ENCODE peak calls at places on chromosomes 12 and 14, in four cellular contexts. K is A549; A is stimulated activated CD4-positive, alpha-beta T cell treated with anti-CD3 and anti-CD28 coated beads, Interleukin-1b, Interleukin-23, amount 100 ng/mL, for 1 hour; R is HuH-7. V is an unnamed sample.
A peak's percentile ranks its signal among the peaks of the same experiment; 100 is the strongest.

GRCh38 chr12:90428474-90428873 is 526.5 kb downstream of the CCER1 start:
- DNase-seq in K (no peak), A (no peak), R (no peak), V (no peak)

GRCh38 chr12:109331546-109331945 is 16.2 kb upstream of the MYO1H start:
- DNase-seq in K (no peak), A (no peak), R (no peak), V (no peak)

GRCh38 chr14:76391981-76392690 is 16.2 kb downstream of the ESRRB start:
- DNase-seq in K (no peak), A (no peak), R (no peak), V (no peak)

GRCh38 chr14:28709571-28710305 is 56.8 kb upstream of the FOXG1 start:
- DNase-seq in K (no peak), A (no peak), R (no peak), V (no peak)

GRCh38 chr12:25792031-25792430 is 166.5 kb upstream of the RASSF8 start:
- DNase-seq in K (no peak), A (no peak), R (no peak), V (no peak)

GRCh38 chr12:104063712-104064030 is 660 bp upstream of the HCFC2 start:
- DNase-seq in K (no peak), A (no peak), R (peak; percentile 18), V (no peak)

GRCh38 chr12:6542209-6543009 is 8.1 kb downstream of the GAPDH start:
- DNase-seq in K (no peak), A (no peak), R (peak; percentile 82), V (peak; percentile 37)

GRCh38 chr14:55191881-55192616 is 664 bp upstream of the DLGAP5 start:
- DNase-seq in K (no peak), A (no peak), R (no peak), V (no peak)

GRCh38 chr12:109919466-109919865 is 19.4 kb downstream of the TCHP start:
- DNase-seq in K (no peak), A (no peak), R (no peak), V (no peak)

GRCh38 chr14:50040401-50040775 is 76.0 kb downstream of the VCPKMT start:
- DNase-seq in K (peak; percentile 64), A (no peak), R (no peak), V (peak; percentile 31)

GRCh38 chr12:65999564-66000280 is 130.8 kb downstream of the LLPH start:
- DNase-seq in K (no peak), A (no peak), R (no peak), V (no peak)

GRCh38 chr12:47223848-47224213 is 144.1 kb upstream of the AMIGO2 start:
- DNase-seq in K (no peak), A (no peak), R (no peak), V (peak; percentile 32)

GRCh38 chr12:110252716-110253115 is 28.3 kb upstream of the ATP2A2 start:
- DNase-seq in K (no peak), A (no peak), R (no peak), V (no peak)

GRCh38 chr12:123907726-123908476 is 64.7 kb downstream of the CCDC92 start:
- DNase-seq in K (no peak), A (no peak), R (no peak), V (no peak)

GRCh38 chr12:94110258-94110657 is 38.1 kb upstream of the PLXNC1 start:
- DNase-seq in K (no peak), A (no peak), R (no peak), V (no peak)

GRCh38 chr12:72234871-72235270 is 37.3 kb upstream of the TRHDE start:
- DNase-seq in K (no peak), A (no peak), R (no peak), V (no peak)

GRCh38 chr12:82880442-82880901 is 193.8 kb downstream of the TMTC2 start:
- DNase-seq in K (no peak), A (no peak), R (no peak), V (no peak)

GRCh38 chr14:56881181-56881580 is 70.9 kb upstream of the OTX2 start:
- DNase-seq in K (no peak), A (no peak), R (no peak), V (no peak)

GRCh38 chr12:104596128-104596799 is 139.5 kb downstream of the CHST11 start:
- DNase-seq in K (no peak), A (no peak), R (no peak), V (no peak)

GRCh38 chr14:89303452-89304435 is 113.3 kb downstream of the FOXN3 start:
- DNase-seq in K (no peak), A (no peak), R (no peak), V (no peak)

GRCh38 chr12:124567035-124567672 is at the start of gene NCOR2:
- DNase-seq in K (no peak), A (peak; percentile 29), R (no peak), V (peak; percentile 28)

GRCh38 chr12:122094735-122095561 is 16.4 kb downstream of the MLXIP start:
- DNase-seq in K (no peak), A (no peak), R (no peak), V (no peak)

GRCh38 chr12:110857528-110857927 is 10.7 kb downstream of the CCDC63 start:
- DNase-seq in K (no peak), A (no peak), R (no peak), V (no peak)

V was measured in Calu3.